ENCODE peak calls at places on chromosome 6, in ten cellular contexts. J is ovary, F is prostate gland, Y is breast epithelium, D is body of pancreas, N is Peyer's patch, E is gastrocnemius medialis, C is GM12878, L is heart left ventricle, U is K562. A is an unnamed sample.

GRCh38 chr6:52570291-52570700 is 6.6 kb downstream of the TRAM2 start:
- DNase-seq in J (peak; percentile 38), F (no peak), Y (no peak), D (no peak), N (no peak), E (no peak), C (no peak), L (no peak), U (no peak), A (peak; percentile 33)

GRCh38 chr6:7262746-7263335 is 50.2 kb downstream of the SSR1 start:
- DNase-seq in J (no peak), F (no peak), Y (no peak), D (no peak), N (no peak), E (no peak), C (no peak), L (peak; percentile 24), U (no peak), A (no peak)

GRCh38 chr6:30213999-30214982 is 1.1 kb upstream of the TRIM26 start:
- DNase-seq in J (peak; percentile 85), F (peak; percentile 77), Y (peak; percentile 80), D (peak; percentile 88), N (peak; percentile 86), E (peak; percentile 61), C (peak; percentile 33), L (peak; percentile 93), U (peak; percentile 23), A (peak; percentile 91)

GRCh38 chr6:150981669-150982068 is 116.2 kb downstream of the MTHFD1L start:
- DNase-seq in J (no peak), F (no peak), Y (no peak), D (no peak), N (no peak), E (no peak), C (no peak), L (no peak), U (no peak), A (no peak)

GRCh38 chr6:44428682-44429081 is 41.2 kb downstream of the CDC5L start:
- DNase-seq in J (no peak), F (no peak), Y (no peak), D (no peak), N (no peak), E (no peak), C (no peak), L (no peak), U (no peak), A (no peak)

GRCh38 chr6:155224618-155225017 is 39.2 kb upstream of the CLDN20 start:
- DNase-seq in J (no peak), F (no peak), Y (peak; percentile 40), D (no peak), N (no peak), E (no peak), C (no peak), L (no peak), U (no peak), A (no peak)

GRCh38 chr6:140782941-140783340 is 1349.8 kb upstream of the GJE1 start:
- DNase-seq in J (no peak), F (no peak), Y (no peak), D (no peak), N (no peak), E (no peak), C (no peak), L (no peak), U (no peak), A (no peak)

GRCh38 chr6:84409911-84410310 is 182.5 kb upstream of the CEP162 start:
- DNase-seq in J (no peak), F (no peak), Y (no peak), D (no peak), N (no peak), E (no peak), C (no peak), L (no peak), U (no peak), A (no peak)

GRCh38 chr6:99933129-99933528 is 60.9 kb downstream of the MCHR2 start:
- DNase-seq in J (no peak), F (no peak), Y (no peak), D (no peak), N (no peak), E (no peak), C (no peak), L (no peak), U (no peak), A (no peak)

GRCh38 chr6:96725276-96725675 is 112.0 kb downstream of the GPR63 start:
- DNase-seq in J (no peak), F (no peak), Y (no peak), D (no peak), N (no peak), E (no peak), C (no peak), L (no peak), U (no peak), A (no peak)
- TF ChIP-seq POLR2A in J (no peak), F (no peak), Y (no peak), D (no peak), N (no peak), E (no peak), C (no peak), L (no peak), U (no peak), A (no peak)

DNA sequence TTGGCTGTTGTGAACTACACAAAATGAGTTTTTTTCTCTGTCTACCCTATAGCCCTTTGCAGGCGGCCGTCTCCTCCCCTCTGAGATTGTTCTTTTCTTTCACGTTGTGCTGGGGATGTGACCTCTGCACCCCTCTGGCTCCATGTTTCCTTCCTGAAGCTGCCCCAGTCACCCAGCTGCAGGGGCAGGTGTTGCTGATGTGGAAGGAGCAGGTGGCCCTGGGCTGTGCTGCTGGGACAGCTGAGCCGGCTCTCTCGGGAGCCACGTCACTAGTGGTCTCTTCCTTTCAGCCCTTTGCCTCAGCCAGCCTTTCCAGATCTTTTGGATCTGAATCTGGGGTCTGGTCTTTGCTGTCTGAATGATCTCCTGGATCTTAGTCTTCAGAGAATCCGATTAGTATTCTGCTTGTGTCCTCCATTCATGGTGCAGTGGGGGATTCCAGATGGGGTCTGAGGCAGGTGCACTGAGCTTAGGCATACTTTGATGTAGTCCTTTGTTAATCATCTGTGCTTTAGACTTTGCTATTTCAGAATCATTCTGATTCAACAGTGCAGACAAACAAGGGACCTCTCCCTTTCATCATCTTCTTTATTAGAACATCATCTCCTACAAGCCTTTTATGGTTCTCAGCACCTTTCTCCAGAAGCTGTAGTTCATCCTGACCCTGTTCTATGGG is 31.4 kb downstream of the TMEM181 start:
- DNase-seq in J (no peak), F (no peak), Y (no peak), D (no peak), N (no peak), E (no peak), C (no peak), L (no peak), U (no peak), A (no peak)
- H3K36me3 ChIP-seq in J (no peaks in the 10 kb centered on the region), F (no peaks in the 10 kb centered on the region), Y (peaks cover 13% of the 10 kb centered on the region), D (peaks cover 44% of the 10 kb centered on the region), N (peaks cover 97% of the 10 kb centered on the region), E (peaks cover 69% of the 10 kb centered on the region), C (peaks cover 14% of the 10 kb centered on the region), L (peaks cover 88% of the 10 kb centered on the region), U (peaks cover 93% of the 10 kb centered on the region), A (no peaks in the 10 kb centered on the region)

DNA sequence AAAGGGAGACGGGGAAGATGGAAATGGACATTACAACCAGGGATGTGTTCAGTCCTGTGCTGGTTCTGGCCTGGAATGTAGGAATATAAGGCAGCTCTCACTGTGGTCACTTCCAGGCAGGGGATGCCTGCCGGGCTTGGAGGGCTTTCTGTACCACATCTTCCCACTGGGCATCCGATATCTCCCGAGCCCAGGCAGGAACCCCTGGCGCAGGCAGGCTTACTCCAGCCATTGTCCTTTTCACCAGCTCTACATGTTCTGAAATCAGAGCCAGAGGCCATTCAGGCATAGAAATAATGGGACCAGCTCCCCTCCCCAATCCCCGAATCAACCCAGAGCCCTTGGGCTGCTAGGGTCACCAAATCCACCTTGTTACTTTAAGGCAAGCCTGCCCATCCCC is 1.4 kb downstream of the MEA1 start:
- DNase-seq in J (no peak), F (no peak), Y (no peak), D (no peak), N (no peak), E (no peak), C (no peak), L (no peak), U (no peak), A (no peak)
- H3K4me3 ChIP-seq in J (no peak overlapping the region), F (no peak overlapping the region), Y (no peak overlapping the region), D (no peak overlapping the region), N (no peak overlapping the region), E (no peak overlapping the region), C (peak overlapping the region; percentile 85), L (no peak overlapping the region), U (peak overlapping the region; percentile 79), A (no peak overlapping the region)

GRCh38 chr6:28922841-28923317 is 906 bp downstream of the TRIM27 start:
- DNase-seq in J (peak; percentile 47), F (peak; percentile 29), Y (no peak), D (peak; percentile 58), N (peak; percentile 39), E (peak; percentile 11), C (no peak), L (no peak), U (peak; percentile 63), A (peak; percentile 52)
- TF ChIP-seq POLR2A in J (no peak), F (no peak), Y (no peak), D (no peak), N (peak; percentile 9), E (no peak), C (no peak), L (no peak), U (no peak), A (no peak)

DNA sequence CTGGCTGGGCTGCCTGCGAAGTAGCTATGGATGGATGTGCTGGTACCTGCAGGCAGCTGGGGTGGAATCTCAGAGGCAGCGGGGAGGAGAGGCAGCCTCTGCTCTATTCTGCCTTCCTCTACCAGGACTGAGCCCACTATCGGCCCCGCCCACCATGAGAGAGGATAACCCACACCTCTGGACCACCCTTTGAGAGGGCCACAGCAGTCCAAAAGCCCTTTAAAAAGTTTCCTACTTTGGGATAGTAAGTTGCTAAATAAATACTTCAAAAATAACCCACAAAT is 36.1 kb downstream of the EZR start:
- DNase-seq in J (no peak), F (no peak), Y (no peak), D (no peak), N (peak; percentile 15), E (no peak), C (no peak), L (no peak), U (no peak), A (peak; percentile 9)
- H3K36me3 ChIP-seq in J (no peaks in the 10 kb centered on the region), F (peaks cover 9% of the 10 kb centered on the region), Y (no peaks in the 10 kb centered on the region), D (peaks cover 28% of the 10 kb centered on the region), N (peaks cover 97% of the 10 kb centered on the region), E (peaks cover 48% of the 10 kb centered on the region), C (peaks cover 59% of the 10 kb centered on the region), L (peaks cover 100% of the 10 kb centered on the region), U (peaks cover 92% of the 10 kb centered on the region), A (no peaks in the 10 kb centered on the region)

GRCh38 chr6:167121471-167121870 is 1.4 kb upstream of the CCR6 start:
- DNase-seq in J (no peak), F (no peak), Y (no peak), D (no peak), N (no peak), E (no peak), C (no peak), L (no peak), U (no peak), A (no peak)
- H3K4me3 ChIP-seq in J (no peak overlapping the region), F (no peak overlapping the region), Y (no peak overlapping the region), D (no peak overlapping the region), N (peak overlapping the region; percentile 21), E (no peak overlapping the region), C (peak overlapping the region; percentile 60), L (no peak overlapping the region), U (no peak overlapping the region), A (no peak overlapping the region)

A was measured in transverse colon.